ENCODE peak calls at places on chromosomes 16 and 17, in eight cellular contexts. W is fibroblast of villous mesenchyme; N is H54; Y is stimulated activated CD8-positive, alpha-beta memory T cell treated with anti-CD3 and anti-CD28 coated beads, Interleukin-4, amount 100 ng/mL, for 24 hours; I is epithelial cell of prostate; P is GM23338; T is AG08396; K is activated naive CD4-positive, alpha-beta T cell treated with Interleukin-2 at 50 U/mL for 16 hours. R is an unnamed sample.

GRCh38 chr17:8066841-8067775 is 20.4 kb downstream of the ALOX12B start:
- DNase-seq in W (no peak), N (no peak), Y (no peak), I (no peak), P (peak), T (no peak), K (no peak), R (no peak)

GRCh38 chr16:57775661-57776469 is 26.4 kb downstream of the KIFC3 start:
- DNase-seq in W (no peak), N (no peak), Y (no peak), I (no peak), P (peak), T (no peak), K (no peak), R (no peak)

GRCh38 chr16:88662843-88663606 is at the start of gene MVD:
- DNase-seq in W (peak), N (peak), Y (peak), I (peak), P (peak), T (peak), K (peak), R (peak)

GRCh38 chr17:8470447-8471047 is 34.9 kb downstream of the NDEL1 start:
- DNase-seq in W (peak), N (no peak), Y (no peak), I (peak), P (no peak), T (peak), K (no peak), R (no peak)

GRCh38 chr17:31390748-31391495 is 553 bp upstream of the RAB11FIP4 start:
- DNase-seq in W (no peak), N (no peak), Y (no peak), I (no peak), P (peak), T (no peak), K (no peak), R (no peak)

GRCh38 chr17:82289822-82290541 is 16.5 kb upstream of the CSNK1D start:
- DNase-seq in W (peak), N (no peak), Y (no peak), I (no peak), P (no peak), T (no peak), K (no peak), R (no peak)

GRCh38 chr16:10080031-10080772 is 102.0 kb downstream of the GRIN2A start:
- DNase-seq in W (peak), N (peak), Y (no peak), I (peak), P (no peak), T (peak), K (no peak), R (peak)

GRCh38 chr17:40355804-40356758 is 8.5 kb downstream of the GJD3 start:
- DNase-seq in W (no peak), N (no peak), Y (no peak), I (no peak), P (no peak), T (no peak), K (no peak), R (no peak)

GRCh38 chr17:65474658-65475057 is 86.8 kb downstream of the AXIN2 start:
- DNase-seq in W (no peak), N (no peak), Y (no peak), I (no peak), P (no peak), T (no peak), K (no peak), R (no peak)

GRCh38 chr17:39626671-39627169 is at the start of gene PPP1R1B:
- DNase-seq in W (no peak), N (no peak), Y (no peak), I (no peak), P (peak), T (no peak), K (no peak), R (no peak)

GRCh38 chr17:43737722-43738121 is 20.9 kb downstream of the SOST start:
- DNase-seq in W (no peak), N (no peak), Y (no peak), I (no peak), P (no peak), T (no peak), K (no peak), R (no peak)

R was measured in keratinocyte.